ENCODE peak calls at places on chromosomes 16 and 17, in five cellular contexts. One of them, this sample, is unnamed.

GRCh38 chr16:11051430-11052079 is 107.2 kb downstream of the CLEC16A start:
- DNase-seq in CD8-positive, alpha-beta T cell: no peak
- DNase-seq in ascending aorta: no peak
- DNase-seq in cardiac muscle cell: no peak
- DNase-seq in glutamatergic neuron: no peak
- DNase-seq in this sample: no peak

GRCh38 chr17:63405741-63406261 is 40.3 kb downstream of the CYB561 start:
- DNase-seq in CD8-positive, alpha-beta T cell: no peak
- DNase-seq in ascending aorta: no peak
- DNase-seq in cardiac muscle cell: peak
- DNase-seq in glutamatergic neuron: no peak
- DNase-seq in this sample: no peak

GRCh38 chr17:66386789-66387351 is 84.5 kb downstream of the PRKCA start:
- DNase-seq in CD8-positive, alpha-beta T cell: no peak
- DNase-seq in ascending aorta: no peak
- DNase-seq in cardiac muscle cell: no peak
- DNase-seq in glutamatergic neuron: no peak
- DNase-seq in this sample: no peak

GRCh38 chr16:3076577-3076976 is 11.1 kb downstream of the IL32 start:
- DNase-seq in CD8-positive, alpha-beta T cell: no peak
- DNase-seq in ascending aorta: no peak
- DNase-seq in cardiac muscle cell: no peak
- DNase-seq in glutamatergic neuron: no peak
- DNase-seq in this sample: no peak

GRCh38 chr16:88453621-88454314 is 688 bp downstream of the ZFPM1 start:
- DNase-seq in CD8-positive, alpha-beta T cell: no peak
- DNase-seq in ascending aorta: no peak
- DNase-seq in cardiac muscle cell: peak
- DNase-seq in glutamatergic neuron: no peak
- DNase-seq in this sample: no peak

GRCh38 chr16:12423151-12423550 is 380.5 kb downstream of the CPPED1 start:
- DNase-seq in CD8-positive, alpha-beta T cell: no peak
- DNase-seq in ascending aorta: no peak
- DNase-seq in cardiac muscle cell: no peak
- DNase-seq in glutamatergic neuron: no peak
- DNase-seq in this sample: no peak

GRCh38 chr17:42118545-42118944 is 2.6 kb downstream of the KAT2A start:
- DNase-seq in CD8-positive, alpha-beta T cell: no peak
- DNase-seq in ascending aorta: no peak
- DNase-seq in cardiac muscle cell: no peak
- DNase-seq in glutamatergic neuron: peak
- DNase-seq in this sample: no peak

GRCh38 chr17:31379796-31380195 is 11.7 kb upstream of the RAB11FIP4 start:
- DNase-seq in CD8-positive, alpha-beta T cell: no peak
- DNase-seq in ascending aorta: no peak
- DNase-seq in cardiac muscle cell: no peak
- DNase-seq in glutamatergic neuron: no peak
- DNase-seq in this sample: no peak

GRCh38 chr17:39064374-39064773 is 87.1 kb downstream of the PLXDC1 start:
- DNase-seq in CD8-positive, alpha-beta T cell: no peak
- DNase-seq in ascending aorta: no peak
- DNase-seq in cardiac muscle cell: no peak
- DNase-seq in glutamatergic neuron: no peak
- DNase-seq in this sample: no peak

GRCh38 chr16:84141143-84141670 is 3.8 kb downstream of the HSDL1 start:
- DNase-seq in CD8-positive, alpha-beta T cell: no peak
- DNase-seq in ascending aorta: no peak
- DNase-seq in cardiac muscle cell: no peak
- DNase-seq in glutamatergic neuron: peak
- DNase-seq in this sample: no peak

GRCh38 chr16:89815639-89816348 is 653 bp downstream of the FANCA start:
- DNase-seq in CD8-positive, alpha-beta T cell: no peak
- DNase-seq in ascending aorta: no peak
- DNase-seq in cardiac muscle cell: peak
- DNase-seq in glutamatergic neuron: peak
- DNase-seq in this sample: no peak

DNA sequence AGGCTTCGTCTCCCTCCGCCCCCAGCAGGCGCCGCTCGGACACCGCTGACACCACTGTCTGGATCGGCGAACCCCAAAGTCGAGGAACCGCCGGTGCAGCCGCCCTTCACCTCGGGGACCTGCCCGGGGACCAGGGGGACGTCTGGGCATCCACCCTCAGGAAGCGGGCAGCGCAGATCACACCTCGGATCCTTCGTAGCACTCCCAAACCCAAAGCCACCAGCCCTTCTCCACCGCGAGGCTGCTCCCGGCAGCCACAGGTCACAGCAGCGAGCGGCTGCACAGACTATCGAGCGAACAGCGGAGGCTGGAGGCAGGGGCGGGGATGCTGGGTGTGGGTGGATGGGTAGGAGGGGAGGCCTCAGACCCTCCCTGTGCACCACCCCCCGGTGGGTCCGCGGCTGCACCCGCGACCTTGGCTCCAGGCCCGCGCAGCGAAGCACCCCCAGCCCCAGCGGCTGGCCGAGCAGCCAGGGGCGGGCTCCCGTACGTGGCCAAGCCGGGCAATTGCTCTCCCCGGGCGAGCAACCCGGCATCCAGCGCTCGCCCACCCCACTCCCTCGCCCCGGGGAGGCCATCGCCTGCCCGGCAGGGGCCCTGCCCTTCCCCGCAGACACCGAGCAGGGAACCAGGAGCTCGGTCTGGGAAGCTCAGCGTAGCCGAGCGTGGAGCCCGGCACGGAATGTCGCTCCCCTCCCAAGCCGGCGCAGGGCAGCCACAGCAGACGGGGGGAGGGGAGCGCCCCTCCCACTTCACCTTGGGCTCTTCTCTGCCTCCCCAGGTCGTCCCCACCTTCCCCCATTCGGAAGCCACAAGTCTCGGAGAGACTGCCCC is 1.0 kb downstream of the SDK2 start:
- DNase-seq in CD8-positive, alpha-beta T cell: no peak
- DNase-seq in ascending aorta: no peak
- DNase-seq in cardiac muscle cell: peak
- DNase-seq in glutamatergic neuron: peak
- DNase-seq in this sample: no peak
- TF ChIP-seq CTCF in CD8-positive, alpha-beta T cell: no peak
- TF ChIP-seq CTCF in ascending aorta: no peak
- TF ChIP-seq CTCF in cardiac muscle cell: peak
- TF ChIP-seq CTCF in glutamatergic neuron: peak
- TF ChIP-seq CTCF in this sample: no peak

DNA sequence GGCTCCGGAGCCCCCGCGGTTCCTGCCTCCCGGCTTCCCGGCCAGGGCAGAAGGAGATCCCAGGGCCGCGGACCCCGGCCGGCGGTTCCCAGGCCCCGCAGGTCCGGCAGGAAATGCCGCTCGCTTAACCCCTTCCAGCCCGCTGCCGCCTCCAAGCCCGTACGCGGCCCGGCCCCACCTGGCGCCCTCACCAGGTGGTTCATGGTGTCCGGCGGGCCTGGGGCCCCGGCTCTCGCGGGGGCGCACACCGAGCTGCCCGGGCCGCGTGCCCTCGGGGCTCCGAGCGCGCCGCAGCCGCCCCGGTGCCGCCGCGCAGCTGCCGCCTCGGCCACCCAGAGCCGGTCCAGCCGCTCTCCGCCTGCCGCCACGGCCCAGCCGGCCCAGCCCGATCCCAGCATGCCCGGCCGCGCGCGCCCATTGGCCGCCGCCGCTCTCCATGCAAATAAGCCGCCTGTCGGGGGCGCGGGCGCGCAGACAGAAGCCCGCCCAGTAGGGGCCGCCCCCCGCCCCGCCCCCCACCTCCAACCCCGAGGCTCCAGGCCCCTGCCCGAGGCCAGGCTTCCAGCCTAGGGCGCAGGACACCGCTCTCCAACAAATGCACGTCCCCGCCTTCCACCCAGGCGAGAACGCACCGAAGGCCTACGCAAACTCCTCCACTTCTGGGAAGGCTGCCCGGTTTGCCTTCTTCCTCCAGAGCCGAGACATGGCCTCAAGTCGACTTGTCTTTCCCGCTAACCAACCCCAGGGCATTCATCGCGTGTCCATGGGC is at the start of gene BCAR1:
- DNase-seq in CD8-positive, alpha-beta T cell: no peak
- DNase-seq in ascending aorta: peak
- DNase-seq in cardiac muscle cell: peak
- DNase-seq in glutamatergic neuron: peak
- DNase-seq in this sample: no peak
- TF ChIP-seq CTCF in CD8-positive, alpha-beta T cell: no peak
- TF ChIP-seq CTCF in ascending aorta: no peak
- TF ChIP-seq CTCF in cardiac muscle cell: no peak
- TF ChIP-seq CTCF in glutamatergic neuron: no peak
- TF ChIP-seq CTCF in this sample: no peak

GRCh38 chr16:16934660-16935059 is 536.1 kb downstream of the XYLT1 start:
- DNase-seq in CD8-positive, alpha-beta T cell: no peak
- DNase-seq in ascending aorta: no peak
- DNase-seq in cardiac muscle cell: no peak
- DNase-seq in glutamatergic neuron: no peak
- DNase-seq in this sample: no peak

GRCh38 chr16:16933861-16934260 is 536.9 kb downstream of the XYLT1 start:
- DNase-seq in CD8-positive, alpha-beta T cell: no peak
- DNase-seq in ascending aorta: no peak
- DNase-seq in cardiac muscle cell: no peak
- DNase-seq in glutamatergic neuron: no peak
- DNase-seq in this sample: no peak

GRCh38 chr16:16938009-16938408 is 532.8 kb downstream of the XYLT1 start:
- DNase-seq in CD8-positive, alpha-beta T cell: no peak
- DNase-seq in ascending aorta: no peak
- DNase-seq in cardiac muscle cell: no peak
- DNase-seq in glutamatergic neuron: no peak
- DNase-seq in this sample: no peak

GRCh38 chr16:16940351-16940750 is 530.4 kb downstream of the XYLT1 start:
- DNase-seq in CD8-positive, alpha-beta T cell: no peak
- DNase-seq in ascending aorta: no peak
- DNase-seq in cardiac muscle cell: no peak
- DNase-seq in glutamatergic neuron: no peak
- DNase-seq in this sample: no peak

DNA sequence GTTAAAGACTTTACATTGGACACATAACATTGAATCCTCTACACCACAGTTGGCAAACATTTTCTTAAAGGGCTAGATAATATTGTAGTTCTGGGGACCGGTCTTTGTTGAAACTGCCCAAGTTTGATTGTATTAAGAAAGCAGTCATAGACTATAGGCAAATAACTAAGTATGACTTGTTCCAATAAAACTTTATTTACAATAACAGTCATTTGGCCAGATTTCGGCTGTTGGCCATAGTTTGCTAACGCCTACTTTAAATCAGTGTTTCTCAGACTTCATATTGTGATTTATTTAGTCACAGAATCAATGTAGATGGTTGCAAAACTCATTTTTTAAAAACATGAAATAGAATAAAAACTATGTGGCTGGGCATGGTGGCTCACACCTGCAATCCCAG is 531.8 kb downstream of the XYLT1 start:
- DNase-seq in CD8-positive, alpha-beta T cell: no peak
- DNase-seq in ascending aorta: no peak
- DNase-seq in cardiac muscle cell: no peak
- DNase-seq in glutamatergic neuron: no peak
- DNase-seq in this sample: no peak
- TF ChIP-seq CTCF in CD8-positive, alpha-beta T cell: no peak
- TF ChIP-seq CTCF in ascending aorta: no peak
- TF ChIP-seq CTCF in cardiac muscle cell: no peak
- TF ChIP-seq CTCF in glutamatergic neuron: no peak
- TF ChIP-seq CTCF in this sample: no peak

GRCh38 chr16:16075463-16076399 is 126.3 kb downstream of the ABCC1 start:
- DNase-seq in CD8-positive, alpha-beta T cell: no peak
- DNase-seq in ascending aorta: peak
- DNase-seq in cardiac muscle cell: no peak
- DNase-seq in glutamatergic neuron: no peak
- DNase-seq in this sample: no peak
- TF ChIP-seq CTCF in CD8-positive, alpha-beta T cell: no peak
- TF ChIP-seq CTCF in ascending aorta: no peak
- TF ChIP-seq CTCF in cardiac muscle cell: no peak
- TF ChIP-seq CTCF in glutamatergic neuron: no peak
- TF ChIP-seq CTCF in this sample: no peak

DNA sequence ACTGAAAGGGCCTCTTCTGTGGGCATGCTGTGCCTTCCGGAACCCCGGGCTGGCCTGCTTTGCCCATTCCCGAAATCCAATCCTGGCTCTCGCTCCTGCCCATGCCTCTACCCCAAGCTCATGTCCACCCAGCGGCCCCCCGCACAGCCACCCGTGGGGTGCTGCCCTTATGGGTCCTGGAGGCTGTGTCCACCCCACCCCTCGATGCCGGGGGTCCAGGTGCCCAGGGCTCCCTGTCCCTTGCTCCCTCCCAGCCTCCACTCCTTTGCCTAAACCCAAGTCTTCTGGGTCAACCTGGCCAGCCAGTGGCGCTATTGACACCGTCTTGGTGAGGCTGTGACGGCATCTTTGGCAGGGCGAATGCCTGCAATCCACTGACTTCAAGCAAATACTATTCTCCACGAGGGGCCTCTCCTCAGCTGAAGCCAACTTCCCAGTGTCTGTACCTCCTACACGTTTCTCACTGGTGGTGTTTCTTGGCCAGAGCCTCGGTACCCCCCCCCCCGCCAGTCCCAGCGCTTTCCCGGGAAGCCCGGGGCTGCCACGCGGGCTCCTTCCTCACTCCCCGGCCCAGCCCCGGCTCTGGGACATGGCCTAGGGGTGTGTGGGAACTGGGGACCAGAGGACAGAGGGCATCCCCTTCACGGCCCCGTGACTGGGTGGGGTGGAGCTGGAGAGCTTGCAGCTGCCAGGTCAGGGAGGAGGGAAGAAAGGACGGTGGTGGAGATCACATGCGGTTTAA is 12.2 kb upstream of the DUS1L start:
- DNase-seq in CD8-positive, alpha-beta T cell: no peak
- DNase-seq in ascending aorta: no peak
- DNase-seq in cardiac muscle cell: no peak
- DNase-seq in glutamatergic neuron: no peak
- DNase-seq in this sample: no peak
- TF ChIP-seq CTCF in CD8-positive, alpha-beta T cell: no peak
- TF ChIP-seq CTCF in ascending aorta: no peak
- TF ChIP-seq CTCF in cardiac muscle cell: no peak
- TF ChIP-seq CTCF in glutamatergic neuron: no peak
- TF ChIP-seq CTCF in this sample: no peak

GRCh38 chr17:45648642-45649041 is 135.5 kb upstream of the CRHR1 start:
- DNase-seq in CD8-positive, alpha-beta T cell: no peak
- DNase-seq in ascending aorta: no peak
- DNase-seq in cardiac muscle cell: no peak
- DNase-seq in glutamatergic neuron: no peak
- DNase-seq in this sample: no peak
- TF ChIP-seq CTCF in CD8-positive, alpha-beta T cell: no peak
- TF ChIP-seq CTCF in ascending aorta: no peak
- TF ChIP-seq CTCF in cardiac muscle cell: no peak
- TF ChIP-seq CTCF in glutamatergic neuron: no peak
- TF ChIP-seq CTCF in this sample: no peak

DNA sequence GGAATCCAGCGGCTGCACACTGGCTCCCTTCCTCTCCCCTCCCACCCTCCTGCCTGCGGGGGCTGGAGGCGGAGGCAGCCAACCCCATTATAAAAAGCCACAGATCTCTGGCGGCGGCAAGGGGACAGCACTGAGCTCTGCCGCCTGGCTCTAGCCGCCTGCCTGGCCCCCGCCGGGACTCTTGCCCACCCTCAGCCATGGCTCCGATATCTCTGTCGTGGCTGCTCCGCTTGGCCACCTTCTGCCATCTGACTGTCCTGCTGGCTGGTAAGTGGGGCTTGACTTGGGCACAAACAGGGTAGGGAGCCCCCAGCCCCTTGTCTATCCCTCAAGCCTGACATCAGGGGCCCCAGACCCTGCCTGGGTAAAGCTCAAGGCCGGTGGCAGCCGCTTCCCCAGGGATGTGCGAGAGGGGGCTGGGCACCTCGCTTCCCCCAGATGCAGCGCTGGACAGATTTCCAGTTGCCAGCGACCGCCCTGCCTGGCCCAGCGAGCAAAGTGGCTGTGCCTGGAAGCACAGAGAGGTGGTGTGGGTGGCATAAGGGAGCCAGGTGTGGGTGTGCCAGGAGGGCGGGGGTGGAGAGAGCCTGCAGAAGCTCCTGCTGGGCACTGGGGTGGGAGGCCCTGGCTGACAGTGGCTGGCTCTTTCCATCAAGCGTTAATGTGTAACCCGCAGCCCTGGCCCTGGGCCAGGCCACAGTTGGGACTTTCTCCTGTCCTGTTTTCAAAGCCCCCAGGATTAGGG is at the start of gene CX3CL1:
- DNase-seq in CD8-positive, alpha-beta T cell: no peak
- DNase-seq in ascending aorta: peak
- DNase-seq in cardiac muscle cell: peak
- DNase-seq in glutamatergic neuron: peak
- DNase-seq in this sample: no peak
- TF ChIP-seq CTCF in CD8-positive, alpha-beta T cell: no peak
- TF ChIP-seq CTCF in ascending aorta: peak
- TF ChIP-seq CTCF in cardiac muscle cell: peak
- TF ChIP-seq CTCF in glutamatergic neuron: no peak
- TF ChIP-seq CTCF in this sample: no peak

This sample was measured in omental fat pad.